ENCODE peak calls at places on chromosome 2, in five cellular contexts. S is RPMI8226; I is lung microvascular endothelial cell; X is stimulated activated CD4-positive, alpha-beta T cell treated with anti-CD3 and anti-CD28 coated beads, Interleukin-15, amount 100 ng/mL, for 24 hours; Z is activated naive CD4-positive, alpha-beta T cell treated with anti-CD3 and anti-CD28 coated beads for 36 hours. J is an unnamed sample.

GRCh38 chr2:65749549-65749948 is 317.1 kb upstream of the SPRED2 start:
- DNase-seq in X (no peak), I (no peak), S (no peak), Z (no peak), J (no peak)

GRCh38 chr2:173075781-173076556 is at the start of gene MAP3K20:
- DNase-seq in X (peak; percentile 68), Z (peak; percentile 65), I (peak; percentile 78), S (peak; percentile 20), J (peak; percentile 89)

GRCh38 chr2:102063360-102063947 is 71.7 kb downstream of the IL1R2 start:
- DNase-seq in Z (no peak), I (peak; percentile 68), X (no peak), S (no peak), J (peak; percentile 83)

GRCh38 chr2:40348665-40349064 is 103.2 kb downstream of the SLC8A1 start:
- DNase-seq in S (no peak), Z (no peak), I (no peak), X (no peak), J (no peak)

GRCh38 chr2:136281281-136282117 is 163.6 kb upstream of the CXCR4 start:
- DNase-seq in I (no peak), X (peak; percentile 36), S (no peak), Z (peak; percentile 73), J (no peak)

GRCh38 chr2:241813806-241814570 is 5.0 kb downstream of the NEU4 start:
- DNase-seq in S (no peak), I (no peak), Z (no peak), X (no peak), J (peak; percentile 28)

GRCh38 chr2:190408538-190409271 is 550 bp downstream of the MFSD6 start:
- DNase-seq in X (peak; percentile 79), Z (peak; percentile 71), S (peak; percentile 80), I (peak; percentile 28), J (peak; percentile 63)

GRCh38 chr2:191907091-191907490 is 60.2 kb upstream of the CAVIN2 start:
- DNase-seq in X (no peak), Z (no peak), S (no peak), I (no peak), J (no peak)

GRCh38 chr2:200787351-200788128 is 24.2 kb upstream of the BZW1 start:
- DNase-seq in S (no peak), I (peak; percentile 98), Z (no peak), X (peak; percentile 30), J (no peak)

GRCh38 chr2:202542142-202542541 is 92.6 kb upstream of the FAM117B start:
- DNase-seq in Z (no peak), S (no peak), I (no peak), X (no peak), J (no peak)

GRCh38 chr2:64114063-64114911 is 29.9 kb downstream of the PELI1 start:
- DNase-seq in S (peak; percentile 25), I (peak; percentile 60), X (no peak), Z (no peak), J (no peak)

GRCh38 chr2:18883626-18884456 is 294.5 kb upstream of the NT5C1B start:
- DNase-seq in S (peak; percentile 30), X (peak; percentile 2), Z (peak; percentile 22), I (peak; percentile 29), J (no peak)

GRCh38 chr2:217671871-217672270 is 330.9 kb downstream of the TNS1 start:
- DNase-seq in S (no peak), I (no peak), X (no peak), Z (no peak), J (no peak)

GRCh38 chr2:238235331-238235732 is 4.5 kb downstream of the HES6 start:
- DNase-seq in Z (no peak), X (no peak), S (no peak), I (no peak), J (no peak)

GRCh38 chr2:216292886-216293291 is 79.4 kb downstream of the MARCHF4 start:
- DNase-seq in S (no peak), Z (no peak), I (peak; percentile 26), X (no peak), J (no peak)

GRCh38 chr2:208573559-208573958 is 167.0 kb downstream of the PTH2R start:
- DNase-seq in Z (no peak), I (no peak), S (no peak), X (no peak), J (no peak)

GRCh38 chr2:70984576-70985282 is 6.3 kb downstream of the ANKRD53 start:
- DNase-seq in S (peak; percentile 43), Z (peak; percentile 88), X (peak; percentile 88), I (peak; percentile 69), J (peak; percentile 79)

GRCh38 chr2:224933416-224933815 is 108.9 kb downstream of the DOCK10 start:
- DNase-seq in S (no peak), I (no peak), X (no peak), Z (no peak), J (no peak)

GRCh38 chr2:73870084-73870483 is 22.7 kb upstream of the ACTG2 start:
- DNase-seq in Z (no peak), X (no peak), I (peak; percentile 77), S (no peak), J (peak; percentile 57)